ENCODE peak calls at places on chromosomes 5 and 9, in six cellular contexts. Y is stimulated activated CD4-positive, alpha-beta T cell treated with anti-CD3 and anti-CD28 coated beads, Interleukin-12 subunit alpha, Interleukin-12 subunit beta, amount 100 ng/mL, for 48 hours; N is effector memory CD8-positive, alpha-beta T cell; H is upper lobe of left lung; K is activated CD4-positive, alpha-beta T cell treated with anti-CD3 and anti-CD28 coated beads, Interleukin-2, amount 50 U/mL, for 48 hours; U is left ventricle myocardium inferior. S is an unnamed sample.

GRCh38 chr9:27407966-27408365 is 111.0 kb upstream of the EQTN start:
- DNase-seq in Y (no peak), N (no peak), H (no peak), K (no peak), U (no peak), S (no peak)

GRCh38 chr5:16504571-16504970 is 39.0 kb upstream of the ZNF622 start:
- DNase-seq in Y (no peak), N (no peak), H (no peak), K (no peak), U (no peak), S (no peak)

GRCh38 chr5:44051591-44051990 is 337.6 kb downstream of the FGF10 start:
- DNase-seq in Y (no peak), N (no peak), H (no peak), K (no peak), U (no peak), S (no peak)

GRCh38 chr5:78518365-78519197 is 130.0 kb downstream of the LHFPL2 start:
- DNase-seq in Y (no peak), N (no peak), H (peak), K (no peak), U (peak), S (peak)

GRCh38 chr5:1961952-1962595 is 79.3 kb upstream of the IRX4 start:
- DNase-seq in Y (no peak), N (no peak), H (no peak), K (no peak), U (no peak), S (no peak)

GRCh38 chr5:134003064-134003956 is 1.5 kb downstream of the VDAC1 start:
- DNase-seq in Y (peak), N (no peak), H (no peak), K (peak), U (no peak), S (peak)

GRCh38 chr5:126122942-126123341 is 300.3 kb upstream of the GRAMD2B start:
- DNase-seq in Y (no peak), N (no peak), H (no peak), K (no peak), U (no peak), S (no peak)

GRCh38 chr9:110958846-110959245 is 79.4 kb downstream of the LPAR1 start:
- DNase-seq in Y (no peak), N (no peak), H (no peak), K (no peak), U (no peak), S (no peak)

GRCh38 chr5:4684946-4685345 is 455.2 kb upstream of the ADAMTS16 start:
- DNase-seq in Y (no peak), N (no peak), H (no peak), K (no peak), U (no peak), S (no peak)